ENCODE peak calls at places on chromosomes 16 and 17, in seven cellular contexts. One of them, this sample, is unnamed. For H3K4me1, the result is how much of the 10 kb centered on the place peaks cover.

GRCh38 chr17:49547566-49547965 is 28.1 kb upstream of the NXPH3 start:
- DNase-seq in Peyer's patch: no peak
- DNase-seq in mucosa of descending colon: no peak
- DNase-seq in CD8-positive, alpha-beta T cell: no peak
- DNase-seq in lung: no peak
- DNase-seq in adrenal gland: no peak
- DNase-seq in spleen: peak
- DNase-seq in this sample: no peak

GRCh38 chr16:30541502-30542329 is 7.1 kb upstream of the ZNF747 start:
- DNase-seq in Peyer's patch: no peak
- DNase-seq in mucosa of descending colon: no peak
- DNase-seq in CD8-positive, alpha-beta T cell: no peak
- DNase-seq in lung: no peak
- DNase-seq in adrenal gland: no peak
- DNase-seq in spleen: no peak
- DNase-seq in this sample: no peak

GRCh38 chr17:76104140-76104895 is 731 bp upstream of the EXOC7 start:
- DNase-seq in Peyer's patch: no peak
- DNase-seq in mucosa of descending colon: no peak
- DNase-seq in CD8-positive, alpha-beta T cell: no peak
- DNase-seq in lung: no peak
- DNase-seq in adrenal gland: no peak
- DNase-seq in spleen: peak
- DNase-seq in this sample: no peak

GRCh38 chr17:80429356-80430275 is 14.6 kb downstream of the ENDOV start:
- DNase-seq in Peyer's patch: no peak
- DNase-seq in mucosa of descending colon: no peak
- DNase-seq in CD8-positive, alpha-beta T cell: no peak
- DNase-seq in lung: no peak
- DNase-seq in adrenal gland: no peak
- DNase-seq in spleen: peak
- DNase-seq in this sample: no peak

GRCh38 chr16:52471650-52472370 is 75.1 kb downstream of the TOX3 start:
- DNase-seq in Peyer's patch: peak
- DNase-seq in mucosa of descending colon: no peak
- DNase-seq in CD8-positive, alpha-beta T cell: no peak
- DNase-seq in lung: no peak
- DNase-seq in adrenal gland: no peak
- DNase-seq in spleen: no peak
- DNase-seq in this sample: no peak

GRCh38 chr17:65029605-65030308 is 26.8 kb downstream of the GNA13 start:
- DNase-seq in Peyer's patch: no peak
- DNase-seq in mucosa of descending colon: no peak
- DNase-seq in CD8-positive, alpha-beta T cell: no peak
- DNase-seq in lung: no peak
- DNase-seq in adrenal gland: no peak
- DNase-seq in spleen: no peak
- DNase-seq in this sample: no peak

GRCh38 chr16:80122155-80122554 is 418.6 kb upstream of the DYNLRB2 start:
- DNase-seq in Peyer's patch: peak
- DNase-seq in mucosa of descending colon: no peak
- DNase-seq in CD8-positive, alpha-beta T cell: no peak
- DNase-seq in lung: peak
- DNase-seq in adrenal gland: peak
- DNase-seq in spleen: no peak
- DNase-seq in this sample: peak

GRCh38 chr17:28395426-28395825 is 10.6 kb downstream of the SLC46A1 start:
- DNase-seq in Peyer's patch: no peak
- DNase-seq in mucosa of descending colon: no peak
- DNase-seq in CD8-positive, alpha-beta T cell: no peak
- DNase-seq in lung: no peak
- DNase-seq in adrenal gland: no peak
- DNase-seq in spleen: no peak
- DNase-seq in this sample: no peak

GRCh38 chr17:81652901-81653771 is 3.2 kb downstream of the PDE6G start:
- DNase-seq in Peyer's patch: no peak
- DNase-seq in mucosa of descending colon: no peak
- DNase-seq in CD8-positive, alpha-beta T cell: peak
- DNase-seq in lung: no peak
- DNase-seq in adrenal gland: no peak
- DNase-seq in spleen: no peak
- DNase-seq in this sample: no peak

GRCh38 chr16:87404764-87405625 is 12.9 kb downstream of the MAP1LC3B start:
- DNase-seq in Peyer's patch: no peak
- DNase-seq in mucosa of descending colon: no peak
- DNase-seq in CD8-positive, alpha-beta T cell: no peak
- DNase-seq in lung: no peak
- DNase-seq in adrenal gland: peak
- DNase-seq in spleen: peak
- DNase-seq in this sample: peak

GRCh38 chr17:54900457-54901229 is at the start of gene TOM1L1:
- DNase-seq in Peyer's patch: peak
- DNase-seq in mucosa of descending colon: peak
- DNase-seq in CD8-positive, alpha-beta T cell: no peak
- DNase-seq in lung: peak
- DNase-seq in adrenal gland: peak
- DNase-seq in spleen: no peak
- DNase-seq in this sample: peak

GRCh38 chr17:42133461-42134041 is 10.9 kb downstream of the HSPB9 start:
- DNase-seq in Peyer's patch: peak
- DNase-seq in mucosa of descending colon: peak
- DNase-seq in CD8-positive, alpha-beta T cell: peak
- DNase-seq in lung: no peak
- DNase-seq in adrenal gland: no peak
- DNase-seq in spleen: peak
- DNase-seq in this sample: no peak

GRCh38 chr16:89185062-89185751 is 13.7 kb downstream of the CDH15 start:
- DNase-seq in Peyer's patch: no peak
- DNase-seq in mucosa of descending colon: no peak
- DNase-seq in CD8-positive, alpha-beta T cell: no peak
- DNase-seq in lung: no peak
- DNase-seq in adrenal gland: no peak
- DNase-seq in spleen: no peak
- DNase-seq in this sample: no peak

GRCh38 chr17:40753804-40754203 is 1.3 kb downstream of the KRT25 start:
- DNase-seq in Peyer's patch: no peak
- DNase-seq in mucosa of descending colon: no peak
- DNase-seq in CD8-positive, alpha-beta T cell: no peak
- DNase-seq in lung: no peak
- DNase-seq in adrenal gland: no peak
- DNase-seq in spleen: no peak
- DNase-seq in this sample: no peak

GRCh38 chr17:80649200-80649644 is 104.6 kb downstream of the RPTOR start:
- DNase-seq in Peyer's patch: no peak
- DNase-seq in mucosa of descending colon: no peak
- DNase-seq in CD8-positive, alpha-beta T cell: no peak
- DNase-seq in lung: no peak
- DNase-seq in adrenal gland: no peak
- DNase-seq in spleen: no peak
- DNase-seq in this sample: no peak

DNA sequence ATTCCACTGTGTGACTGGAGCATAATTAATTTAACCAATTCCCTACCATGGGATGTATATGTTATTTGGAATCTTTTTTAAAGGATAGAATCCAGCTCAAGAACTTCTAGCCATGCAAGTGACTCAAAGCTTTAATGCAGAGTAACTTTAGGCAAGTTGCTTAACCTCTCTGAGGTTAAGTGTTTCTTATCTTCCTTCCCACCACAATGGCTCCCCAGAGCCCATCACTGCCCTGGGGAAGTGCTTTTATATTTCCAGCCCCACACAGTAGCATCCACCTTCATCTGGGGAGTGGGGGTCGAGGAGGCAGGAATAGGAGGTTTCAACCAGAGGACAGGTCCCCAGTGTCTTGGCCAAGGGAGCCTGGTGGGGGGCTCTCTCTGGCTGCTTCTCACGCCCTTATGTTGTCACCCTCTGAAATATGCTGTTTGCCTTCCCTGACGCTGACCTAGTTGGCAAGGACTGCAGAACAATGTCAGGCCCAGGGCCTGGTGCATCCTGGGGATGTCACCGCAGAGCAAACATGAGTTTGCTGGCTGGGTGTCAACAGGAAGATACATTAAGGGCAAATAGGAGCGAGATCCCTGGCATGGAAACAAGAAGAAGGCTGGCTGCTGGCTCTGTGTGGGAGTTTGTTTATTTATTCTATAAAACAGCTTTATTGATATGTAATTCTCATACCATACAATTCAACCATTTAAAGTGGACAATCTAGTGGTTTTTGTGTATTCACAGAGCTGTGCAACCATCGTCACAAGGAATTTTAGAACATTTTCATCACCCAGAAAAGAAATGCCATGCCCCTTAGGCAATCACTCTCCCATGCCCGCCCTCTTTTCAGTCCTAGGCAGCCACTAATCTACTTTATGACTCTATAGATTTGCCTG is 46.6 kb upstream of the WSB1 start:
- DNase-seq in Peyer's patch: peak
- DNase-seq in mucosa of descending colon: peak
- DNase-seq in CD8-positive, alpha-beta T cell: no peak
- DNase-seq in lung: peak
- DNase-seq in adrenal gland: peak
- DNase-seq in spleen: peak
- DNase-seq in this sample: peak
- H3K4me1 ChIP-seq in Peyer's patch: under half
- H3K4me1 ChIP-seq in mucosa of descending colon: under half
- H3K4me1 ChIP-seq in CD8-positive, alpha-beta T cell: under half
- H3K4me1 ChIP-seq in lung: under half
- H3K4me1 ChIP-seq in adrenal gland: under half
- H3K4me1 ChIP-seq in spleen: under half
- H3K4me1 ChIP-seq in this sample: under half

GRCh38 chr16:75083826-75084225 is 32.8 kb downstream of the LDHD start:
- DNase-seq in Peyer's patch: no peak
- DNase-seq in mucosa of descending colon: no peak
- DNase-seq in CD8-positive, alpha-beta T cell: no peak
- DNase-seq in lung: no peak
- DNase-seq in adrenal gland: no peak
- DNase-seq in spleen: no peak
- DNase-seq in this sample: no peak
- H3K4me1 ChIP-seq in Peyer's patch: under half
- H3K4me1 ChIP-seq in mucosa of descending colon: under half
- H3K4me1 ChIP-seq in CD8-positive, alpha-beta T cell: under half
- H3K4me1 ChIP-seq in lung: under half
- H3K4me1 ChIP-seq in adrenal gland: under half
- H3K4me1 ChIP-seq in spleen: under half
- H3K4me1 ChIP-seq in this sample: under half

GRCh38 chr17:73197141-73197540 is 4.3 kb downstream of the COG1 start:
- DNase-seq in Peyer's patch: peak
- DNase-seq in mucosa of descending colon: no peak
- DNase-seq in CD8-positive, alpha-beta T cell: no peak
- DNase-seq in lung: no peak
- DNase-seq in adrenal gland: peak
- DNase-seq in spleen: no peak
- DNase-seq in this sample: no peak
- H3K4me1 ChIP-seq in Peyer's patch: under half
- H3K4me1 ChIP-seq in mucosa of descending colon: under half
- H3K4me1 ChIP-seq in CD8-positive, alpha-beta T cell: under half
- H3K4me1 ChIP-seq in lung: under half
- H3K4me1 ChIP-seq in adrenal gland: under half
- H3K4me1 ChIP-seq in spleen: under half
- H3K4me1 ChIP-seq in this sample: under half

GRCh38 chr16:12461971-12462370 is 341.7 kb downstream of the CPPED1 start:
- DNase-seq in Peyer's patch: no peak
- DNase-seq in mucosa of descending colon: no peak
- DNase-seq in CD8-positive, alpha-beta T cell: no peak
- DNase-seq in lung: no peak
- DNase-seq in adrenal gland: no peak
- DNase-seq in spleen: no peak
- DNase-seq in this sample: no peak
- H3K4me1 ChIP-seq in Peyer's patch: under half
- H3K4me1 ChIP-seq in mucosa of descending colon: under half
- H3K4me1 ChIP-seq in CD8-positive, alpha-beta T cell: under half
- H3K4me1 ChIP-seq in lung: under half
- H3K4me1 ChIP-seq in adrenal gland: under half
- H3K4me1 ChIP-seq in spleen: under half
- H3K4me1 ChIP-seq in this sample: under half

This sample was measured in aorta.